ENCODE peak calls at places on chromosomes 6 and 20, in ten cellular contexts. K is A549; U is mucosa of descending colon; Q is astrocyte; I is upper lobe of right lung; G is dorsolateral prefrontal cortex; V is activated B cell treated with CpG ODN at 0.5 μM for 24 hours; D is adrenal gland; C is CD8-positive, alpha-beta T cell; Y is fibroblast of lung. J is an unnamed sample.

GRCh38 chr20:50303573-50304500 is 113.2 kb downstream of the CEBPB start:
- DNase-seq in K (no peak), U (peak), Q (peak), I (peak), G (no peak), V (no peak), D (peak), C (no peak), Y (peak), J (peak)

GRCh38 chr6:82906951-82907350 is 158.7 kb downstream of the UBE3D start:
- DNase-seq in K (no peak), U (no peak), Q (peak), I (no peak), G (no peak), V (no peak), D (no peak), C (no peak), Y (peak), J (peak)

GRCh38 chr20:16350465-16350864 is 222.8 kb downstream of the KIF16B start:
- DNase-seq in K (peak), U (no peak), Q (peak), I (no peak), G (no peak), V (no peak), D (no peak), C (no peak), Y (no peak), J (peak)

GRCh38 chr6:140487586-140487985 is 1113.1 kb upstream of the CITED2 start:
- DNase-seq in K (no peak), U (no peak), Q (no peak), I (no peak), G (no peak), V (no peak), D (no peak), C (no peak), Y (peak), J (no peak)

GRCh38 chr6:72858204-72858603 is 236.3 kb downstream of the KCNQ5 start:
- DNase-seq in K (no peak), U (no peak), Q (no peak), I (no peak), G (no peak), V (no peak), D (no peak), C (no peak), Y (no peak), J (no peak)

GRCh38 chr6:80466981-80467380 is 360.5 kb downstream of the BCKDHB start:
- DNase-seq in K (no peak), U (no peak), Q (no peak), I (no peak), G (no peak), V (no peak), D (no peak), C (no peak), Y (no peak), J (no peak)

GRCh38 chr6:73669005-73669404 is 15.2 kb upstream of the SLC17A5 start:
- DNase-seq in K (no peak), U (no peak), Q (no peak), I (no peak), G (no peak), V (no peak), D (no peak), C (no peak), Y (no peak), J (no peak)

GRCh38 chr20:44548171-44548678 is 26.4 kb upstream of the SERINC3 start:
- DNase-seq in K (no peak), U (no peak), Q (no peak), I (no peak), G (no peak), V (no peak), D (no peak), C (no peak), Y (no peak), J (no peak)

GRCh38 chr6:38346291-38347079 is 293.2 kb downstream of the BTBD9 start:
- DNase-seq in K (no peak), U (no peak), Q (peak), I (no peak), G (no peak), V (no peak), D (no peak), C (no peak), Y (peak), J (peak)

GRCh38 chr6:158408013-158408412 is 95.7 kb downstream of the TULP4 start:
- DNase-seq in K (no peak), U (no peak), Q (no peak), I (no peak), G (no peak), V (no peak), D (no peak), C (no peak), Y (no peak), J (no peak)

GRCh38 chr6:161424421-161424820 is 150.6 kb upstream of the AGPAT4 start:
- DNase-seq in K (no peak), U (no peak), Q (no peak), I (no peak), G (no peak), V (no peak), D (no peak), C (no peak), Y (no peak), J (no peak)

GRCh38 chr6:141914646-141915045 is 218.1 kb upstream of the GJE1 start:
- DNase-seq in K (no peak), U (no peak), Q (no peak), I (no peak), G (no peak), V (no peak), D (no peak), C (no peak), Y (no peak), J (no peak)

GRCh38 chr6:137488736-137489409 is 5.3 kb downstream of the OLIG3 start:
- DNase-seq in K (no peak), U (no peak), Q (no peak), I (peak), G (no peak), V (no peak), D (no peak), C (no peak), Y (no peak), J (no peak)

GRCh38 chr6:97524846-97525245 is 241.8 kb upstream of the MMS22L start:
- DNase-seq in K (no peak), U (no peak), Q (no peak), I (no peak), G (peak), V (no peak), D (no peak), C (no peak), Y (no peak), J (peak)

GRCh38 chr6:29942275-29943052 is at the start of gene HLA-A:
- DNase-seq in K (peak), U (peak), Q (peak), I (peak), G (peak), V (peak), D (peak), C (peak), Y (peak), J (peak)

GRCh38 chr20:44324343-44324742 is 12.5 kb upstream of the R3HDML start:
- DNase-seq in K (no peak), U (peak), Q (no peak), I (no peak), G (no peak), V (no peak), D (no peak), C (no peak), Y (no peak), J (peak)

GRCh38 chr6:127641905-127642304 is 64.9 kb downstream of the C6orf58 start:
- DNase-seq in K (peak), U (no peak), Q (peak), I (no peak), G (no peak), V (no peak), D (no peak), C (no peak), Y (peak), J (peak)

GRCh38 chr6:119612176-119612870 is 262.8 kb upstream of the MAN1A1 start:
- DNase-seq in K (no peak), U (no peak), Q (no peak), I (no peak), G (no peak), V (no peak), D (no peak), C (no peak), Y (no peak), J (no peak)

GRCh38 chr6:78883651-78884050 is 16.3 kb downstream of the IRAK1BP1 start:
- DNase-seq in K (no peak), U (no peak), Q (no peak), I (no peak), G (no peak), V (no peak), D (no peak), C (no peak), Y (no peak), J (peak)

GRCh38 chr6:149862901-149863595 is 1.1 kb downstream of the LRP11 start:
- DNase-seq in K (no peak), U (peak), Q (peak), I (peak), G (peak), V (no peak), D (peak), C (peak), Y (peak), J (peak)

GRCh38 chr6:30163090-30163917 is at the start of gene TRIM15:
- DNase-seq in K (no peak), U (peak), Q (no peak), I (no peak), G (no peak), V (no peak), D (no peak), C (no peak), Y (no peak), J (peak)

GRCh38 chr6:150865043-150865405 is 478 bp upstream of the MTHFD1L start:
- DNase-seq in K (no peak), U (no peak), Q (peak), I (no peak), G (no peak), V (no peak), D (no peak), C (no peak), Y (peak), J (no peak)

GRCh38 chr6:166626177-166627038 is 643 bp downstream of the RPS6KA2 start:
- DNase-seq in K (no peak), U (peak), Q (no peak), I (peak), G (peak), V (peak), D (peak), C (peak), Y (peak), J (peak)

GRCh38 chr6:43858161-43859153 is 88.4 kb downstream of the VEGFA start:
- DNase-seq in K (no peak), U (no peak), Q (no peak), I (peak), G (no peak), V (no peak), D (no peak), C (no peak), Y (no peak), J (no peak)

GRCh38 chr6:13485923-13486557 is 1.4 kb downstream of the GFOD1 start:
- DNase-seq in K (peak), U (peak), Q (peak), I (peak), G (peak), V (peak), D (peak), C (no peak), Y (peak), J (peak)

GRCh38 chr6:38593419-38593818 is 46.3 kb downstream of the BTBD9 start:
- DNase-seq in K (no peak), U (no peak), Q (no peak), I (no peak), G (no peak), V (no peak), D (no peak), C (no peak), Y (peak), J (peak)

GRCh38 chr20:37524859-37525708 is 2.6 kb downstream of the BLCAP start:
- DNase-seq in K (no peak), U (no peak), Q (peak), I (no peak), G (no peak), V (peak), D (no peak), C (no peak), Y (no peak), J (peak)

GRCh38 chr6:159490298-159490937 is 202.6 kb downstream of the SOD2 start:
- DNase-seq in K (no peak), U (no peak), Q (no peak), I (no peak), G (no peak), V (no peak), D (no peak), C (no peak), Y (no peak), J (no peak)

GRCh38 chr6:46221221-46221793 is 50.5 kb upstream of the ENPP5 start:
- DNase-seq in K (peak), U (no peak), Q (no peak), I (no peak), G (no peak), V (no peak), D (no peak), C (no peak), Y (peak), J (peak)

GRCh38 chr6:33314943-33315752 is 1.3 kb upstream of the TAPBP start:
- DNase-seq in K (peak), U (peak), Q (no peak), I (peak), G (no peak), V (peak), D (peak), C (no peak), Y (no peak), J (peak)

DNA sequence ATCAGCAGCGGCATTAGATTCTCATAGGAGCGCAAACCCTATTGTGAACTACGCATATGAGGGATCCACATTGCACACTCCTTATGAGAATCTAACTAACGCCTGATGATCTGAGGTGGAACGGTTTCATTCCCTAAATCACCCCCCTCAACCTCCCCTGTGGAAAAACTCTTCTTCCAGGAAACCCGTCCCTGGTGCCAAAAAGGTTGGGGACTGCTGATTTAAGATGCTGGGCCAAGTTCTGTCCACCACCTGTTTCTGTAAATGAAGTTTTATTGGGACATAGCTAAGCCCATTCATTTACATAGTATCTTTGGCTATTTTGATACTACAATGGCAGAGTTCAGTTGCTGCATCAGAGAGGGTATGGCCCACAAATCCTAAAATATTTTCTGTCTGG is 268.2 kb upstream of the PRDM1 start:
- DNase-seq in K (no peak), U (no peak), Q (no peak), I (no peak), G (peak), V (no peak), D (no peak), C (no peak), Y (no peak), J (no peak)
- TF ChIP-seq CTCF in K (no peak), U (no peak), Q (no peak), I (no peak), G (no peak), V (no peak), D (no peak), C (no peak), Y (no peak), J (no peak)

DNA sequence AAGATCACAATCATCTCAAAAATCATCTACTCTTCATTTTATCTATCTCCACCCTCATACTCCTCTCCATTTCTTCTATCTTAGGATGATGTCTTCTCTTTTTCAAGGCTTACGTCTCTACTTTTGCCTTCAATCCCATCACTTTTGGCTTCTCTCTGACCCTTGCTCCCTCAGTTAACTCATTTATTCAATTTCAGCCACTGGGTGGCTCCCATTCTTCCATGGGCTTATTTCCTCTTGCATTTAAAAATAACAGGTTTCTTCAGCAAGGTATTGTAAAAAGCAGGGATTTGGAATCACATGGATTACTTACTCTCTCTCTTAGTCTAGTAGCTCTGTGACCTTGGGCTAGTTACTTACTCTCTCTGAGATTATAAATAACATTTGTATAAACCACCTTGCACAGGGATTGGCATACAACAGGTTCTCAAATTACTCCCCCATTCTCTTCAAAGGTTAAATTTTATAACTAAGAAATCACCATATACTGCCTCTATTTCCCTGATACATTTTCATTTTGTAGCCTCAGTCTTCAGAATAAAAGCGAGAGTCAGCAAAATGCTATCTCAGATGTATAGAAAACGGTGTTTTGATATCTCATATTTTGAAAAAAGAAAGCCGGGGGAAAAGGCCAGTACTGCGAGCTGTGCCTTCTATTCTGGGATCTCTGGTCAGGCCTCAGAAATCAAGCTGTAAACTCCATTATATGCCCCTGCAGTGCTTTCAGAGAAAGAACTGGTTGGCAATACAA is 5.5 kb downstream of the ZSCAN12 start:
- DNase-seq in K (no peak), U (no peak), Q (no peak), I (no peak), G (no peak), V (no peak), D (no peak), C (no peak), Y (peak), J (peak)
- TF ChIP-seq CTCF in K (no peak), U (no peak), Q (no peak), I (peak), G (peak), V (no peak), D (peak), C (no peak), Y (peak), J (peak)

DNA sequence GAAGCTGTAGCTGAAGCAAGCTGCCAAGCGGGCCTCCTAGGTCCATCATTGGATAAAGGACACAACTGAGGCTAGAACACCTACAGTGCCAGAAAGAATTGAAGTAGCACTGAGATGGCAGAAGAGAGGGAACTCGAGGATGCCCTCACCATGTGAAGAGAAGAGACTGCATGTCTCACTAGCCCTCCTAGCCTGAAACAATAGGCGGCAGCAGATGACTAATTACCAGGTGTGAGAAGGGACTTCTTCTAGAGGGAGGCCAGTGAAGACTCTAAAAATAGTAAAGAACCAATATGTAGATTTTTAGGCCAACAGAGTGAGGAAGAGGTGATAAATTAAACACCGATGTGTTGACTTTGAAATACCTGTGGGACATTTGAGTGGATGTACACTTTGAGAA is 50.3 kb downstream of the LGSN start:
- DNase-seq in K (no peak), U (no peak), Q (no peak), I (no peak), G (no peak), V (no peak), D (no peak), C (no peak), Y (no peak), J (no peak)
- TF ChIP-seq CTCF in K (no peak), U (no peak), Q (no peak), I (no peak), G (no peak), V (no peak), D (no peak), C (no peak), Y (no peak), J (no peak)

DNA sequence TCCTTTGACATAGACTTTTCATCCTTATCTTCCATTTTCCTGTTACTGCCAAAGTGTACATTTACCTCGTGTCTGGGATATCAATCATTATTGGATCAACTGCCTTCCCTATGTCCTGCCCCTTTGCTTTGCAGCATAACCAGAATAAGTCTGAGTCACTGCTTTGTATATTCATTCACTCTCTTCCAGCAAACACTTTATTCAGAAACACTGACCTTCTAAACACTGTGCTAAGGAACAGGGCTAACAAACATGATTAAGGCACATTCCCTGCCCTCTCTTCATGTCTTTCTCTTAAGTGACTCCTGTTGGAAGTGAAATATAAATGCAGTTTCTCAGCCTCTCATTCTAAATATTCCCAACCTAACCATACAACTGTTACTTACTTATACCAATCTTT is 66.9 kb downstream of the COL19A1 start:
- DNase-seq in K (no peak), U (no peak), Q (no peak), I (no peak), G (no peak), V (no peak), D (no peak), C (no peak), Y (peak), J (no peak)
- TF ChIP-seq CTCF in K (no peak), U (no peak), Q (no peak), I (no peak), G (no peak), V (no peak), D (no peak), C (no peak), Y (no peak), J (no peak)